ENCODE peak calls at places on chromosomes 3 and 15, in eight cellular contexts. E is cardiac muscle cell, Q is omental fat pad, P is fibroblast of lung, O is HFFc6, H is RWPE1, W is neural progenitor cell, D is breast epithelium. R is an unnamed sample.

GRCh38 chr3:50267280-50267913 is 1.6 kb upstream of the SEMA3B start:
- DNase-seq in E (peak), H (no peak), P (peak), O (no peak), Q (no peak), D (no peak), W (peak), R (peak)

GRCh38 chr3:42852443-42852842 is 23.2 kb downstream of the CYP8B1 start:
- DNase-seq in O (no peak), D (no peak), E (no peak), H (no peak), W (no peak), Q (no peak), P (no peak), R (no peak)

GRCh38 chr3:144361002-144361401 is 389.4 kb downstream of the DIPK2A start:
- DNase-seq in O (no peak), E (no peak), D (no peak), H (peak), Q (no peak), P (peak), W (no peak), R (no peak)

GRCh38 chr3:134743006-134743405 is 52.1 kb upstream of the EPHB1 start:
- DNase-seq in Q (no peak), W (no peak), H (no peak), P (no peak), E (no peak), O (no peak), D (no peak), R (no peak)

GRCh38 chr3:149333518-149333859 is at the start of gene TM4SF18:
- DNase-seq in E (no peak), D (no peak), H (no peak), W (no peak), P (no peak), Q (no peak), O (no peak), R (no peak)

GRCh38 chr3:171671709-171672108 is 138.6 kb downstream of the PLD1 start:
- DNase-seq in W (no peak), Q (no peak), E (no peak), P (no peak), O (no peak), D (no peak), H (no peak), R (no peak)

GRCh38 chr3:196813903-196814302 is 53.8 kb upstream of the SENP5 start:
- DNase-seq in W (no peak), D (no peak), H (no peak), Q (no peak), E (peak), P (peak), O (peak), R (no peak)

GRCh38 chr15:99343836-99344551 is 92.7 kb downstream of the LRRC28 start:
- DNase-seq in P (peak), E (peak), H (no peak), W (peak), D (no peak), O (no peak), Q (no peak), R (peak)

GRCh38 chr3:152197937-152198336 is 70.8 kb upstream of the MBNL1 start:
- DNase-seq in O (no peak), E (no peak), Q (no peak), H (no peak), D (no peak), P (no peak), W (no peak), R (no peak)

GRCh38 chr3:111338059-111338698 is 203.8 kb upstream of the CD96 start:
- DNase-seq in D (no peak), P (peak), W (peak), O (peak), E (peak), H (peak), Q (no peak), R (peak)

GRCh38 chr3:192577271-192577670 is 150.1 kb downstream of the FGF12 start:
- DNase-seq in E (no peak), O (no peak), P (no peak), H (no peak), W (no peak), Q (no peak), D (no peak), R (no peak)

GRCh38 chr3:69385033-69385722 is 710 bp downstream of the FRMD4B start:
- DNase-seq in E (no peak), W (peak), P (no peak), O (no peak), H (no peak), D (no peak), Q (no peak), R (peak)

GRCh38 chr3:17686613-17687012 is 55.8 kb downstream of the TBC1D5 start:
- DNase-seq in E (peak), W (peak), D (no peak), O (peak), P (no peak), H (no peak), Q (no peak), R (no peak)

GRCh38 chr15:77837649-77838025 is 204.9 kb upstream of the LINGO1 start:
- DNase-seq in D (no peak), P (no peak), W (no peak), Q (no peak), H (no peak), E (no peak), O (no peak), R (no peak)

GRCh38 chr15:98946301-98947255 is 61.0 kb downstream of the PGPEP1L start:
- DNase-seq in D (no peak), P (no peak), Q (no peak), E (no peak), H (no peak), W (no peak), O (no peak), R (no peak)

GRCh38 chr3:141425523-141426233 is 57.4 kb downstream of the ZBTB38 start:
- DNase-seq in O (peak), D (no peak), E (no peak), H (no peak), P (peak), Q (no peak), W (no peak), R (no peak)

GRCh38 chr3:44050867-44051266 is 190.8 kb upstream of the TOPAZ1 start:
- DNase-seq in P (no peak), H (no peak), D (no peak), E (no peak), Q (no peak), O (no peak), W (no peak), R (no peak)

GRCh38 chr3:112417696-112418318 is 81.5 kb downstream of the BTLA start:
- DNase-seq in O (no peak), D (no peak), P (no peak), H (no peak), E (no peak), W (no peak), Q (no peak), R (no peak)

GRCh38 chr3:178513539-178514410 is 22.5 kb upstream of the KCNMB2 start:
- DNase-seq in Q (no peak), H (no peak), P (no peak), D (no peak), E (peak), W (no peak), O (no peak), R (no peak)

GRCh38 chr3:178508443-178508825 is 27.8 kb upstream of the KCNMB2 start:
- DNase-seq in D (no peak), O (no peak), H (no peak), P (no peak), Q (no peak), W (no peak), E (no peak), R (no peak)

GRCh38 chr3:178507507-178508442 is 28.5 kb upstream of the KCNMB2 start:
- DNase-seq in D (no peak), H (no peak), W (no peak), O (no peak), P (no peak), Q (no peak), E (no peak), R (no peak)

GRCh38 chr3:178512627-178513026 is 23.6 kb upstream of the KCNMB2 start:
- DNase-seq in O (no peak), P (no peak), H (no peak), E (no peak), Q (no peak), D (no peak), W (no peak), R (no peak)

DNA sequence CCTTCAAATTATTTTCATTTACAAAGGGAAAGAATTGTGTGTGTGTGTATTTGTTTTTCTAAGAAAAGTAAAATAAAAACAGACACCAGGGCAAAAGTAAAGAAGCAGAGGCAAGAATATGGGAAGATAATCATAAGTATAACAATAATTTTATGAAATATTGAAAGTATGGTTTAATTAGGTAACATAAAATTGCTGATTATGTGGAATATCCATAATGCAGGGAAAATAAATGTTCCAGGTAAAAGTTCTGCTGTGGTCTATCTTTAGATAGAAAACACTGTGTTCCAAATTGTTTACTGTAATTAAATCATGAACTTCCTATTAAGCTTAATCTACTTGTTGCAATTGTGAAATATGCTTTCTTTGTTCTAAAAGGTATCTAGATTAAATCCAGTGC is 25.7 kb upstream of the KCNMB2 start:
- DNase-seq in D (no peak), O (no peak), E (no peak), Q (no peak), P (no peak), W (no peak), H (no peak), R (no peak)
- TF ChIP-seq CTCF in D (no peak), O (no peak), E (no peak), Q (no peak), P (no peak), W (no peak), H (no peak), R (no peak)

GRCh38 chr3:82498186-82498585 is 736.7 kb upstream of the GBE1 start:
- DNase-seq in O (no peak), Q (no peak), E (no peak), D (no peak), W (no peak), P (no peak), H (no peak), R (no peak)

GRCh38 chr3:82494977-82495489 is 733.6 kb upstream of the GBE1 start:
- DNase-seq in O (no peak), Q (no peak), E (no peak), H (no peak), P (no peak), D (no peak), W (no peak), R (no peak)

GRCh38 chr3:82495655-82496054 is 734.2 kb upstream of the GBE1 start:
- DNase-seq in P (no peak), D (no peak), H (no peak), E (no peak), W (no peak), O (no peak), Q (no peak), R (no peak)

GRCh38 chr3:82493858-82494257 is 732.4 kb upstream of the GBE1 start:
- DNase-seq in Q (no peak), H (no peak), P (no peak), W (no peak), E (no peak), O (no peak), D (no peak), R (no peak)

GRCh38 chr3:82496890-82497560 is 735.6 kb upstream of the GBE1 start:
- DNase-seq in H (no peak), E (no peak), D (no peak), W (peak), O (no peak), P (peak), Q (no peak), R (no peak)
- TF ChIP-seq CTCF in H (no peak), E (no peak), D (no peak), W (peak), O (no peak), P (no peak), Q (no peak), R (peak)

GRCh38 chr3:41684802-41685740 is 276.8 kb downstream of the ULK4 start:
- DNase-seq in P (peak), W (peak), Q (no peak), H (no peak), D (no peak), E (no peak), O (peak), R (peak)
- TF ChIP-seq CTCF in P (no peak), W (no peak), Q (no peak), H (no peak), D (no peak), E (no peak), O (peak), R (no peak)

GRCh38 chr15:61115241-61115640 is 113.9 kb downstream of the RORA start:
- DNase-seq in D (no peak), O (peak), H (no peak), Q (no peak), P (peak), W (no peak), E (peak), R (no peak)

GRCh38 chr15:61116830-61117229 is 112.3 kb downstream of the RORA start:
- DNase-seq in D (no peak), E (no peak), P (no peak), O (no peak), H (no peak), W (peak), Q (no peak), R (no peak)

GRCh38 chr15:61115679-61116078 is 113.4 kb downstream of the RORA start:
- DNase-seq in D (no peak), E (peak), Q (no peak), W (no peak), H (no peak), P (peak), O (no peak), R (no peak)

GRCh38 chr15:61119556-61119955 is 109.5 kb downstream of the RORA start:
- DNase-seq in P (no peak), D (no peak), W (no peak), E (no peak), O (no peak), H (no peak), Q (no peak), R (no peak)

GRCh38 chr15:61118885-61119284 is 110.2 kb downstream of the RORA start:
- DNase-seq in P (no peak), W (peak), O (no peak), H (no peak), D (no peak), Q (no peak), E (peak), R (no peak)
- TF ChIP-seq CTCF in P (no peak), W (peak), O (no peak), H (no peak), D (no peak), Q (no peak), E (peak), R (no peak)

GRCh38 chr3:135762188-135762853 is 203.2 kb upstream of the PPP2R3A start:
- DNase-seq in P (no peak), W (peak), Q (no peak), H (no peak), O (no peak), D (no peak), E (no peak), R (no peak)
- TF ChIP-seq CTCF in P (no peak), W (peak), Q (no peak), H (no peak), O (no peak), D (no peak), E (no peak), R (peak)

DNA sequence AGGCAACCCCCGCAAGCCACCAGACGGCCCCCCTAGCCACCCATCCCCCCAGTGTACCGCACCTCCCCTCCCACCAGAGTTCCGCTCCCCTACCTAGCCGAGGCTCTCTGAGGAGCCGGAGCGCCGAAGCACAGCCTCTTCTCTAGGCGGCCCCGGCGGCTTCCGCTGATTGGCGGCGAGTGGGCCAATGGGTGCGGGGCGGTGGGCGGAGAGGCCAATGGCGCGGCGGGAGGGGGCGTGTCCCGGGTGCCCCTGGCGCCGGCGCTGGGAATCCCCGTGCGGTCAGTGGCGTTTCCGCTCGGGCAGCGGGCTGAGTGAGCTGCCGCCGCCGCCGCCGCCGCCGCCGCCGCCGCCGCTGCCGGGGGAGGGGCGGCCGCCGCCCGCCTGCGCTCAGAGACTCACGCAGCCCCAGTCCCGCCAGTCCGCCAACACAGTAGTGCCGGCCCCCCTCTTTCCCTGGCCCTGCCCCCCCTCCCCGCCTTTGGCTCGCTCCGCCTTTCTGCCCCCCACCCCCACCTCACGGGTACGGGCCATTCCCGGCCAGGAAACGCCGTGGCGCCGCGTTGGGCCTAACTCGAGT is at the start of gene SETD5:
- DNase-seq in Q (peak), O (peak), D (peak), P (peak), E (peak), W (peak), H (peak), R (peak)
- TF ChIP-seq CTCF in Q (no peak), O (no peak), D (peak), P (no peak), E (no peak), W (no peak), H (no peak), R (no peak)

R was measured in nephron progenitor cell.